ENCODE peak calls at places on chromosomes 16 and 17, in seven cellular contexts. I is fibroblast of lung, S is IMR-90, K is upper lobe of left lung, Q is suprapubic skin, L is PC-3, J is cardiac fibroblast. Z is an unnamed sample.

GRCh38 chr17:15999974-16000827 is 577 bp downstream of the TTC19 start:
- DNase-seq in Q (peak), L (peak), J (peak), S (peak), K (peak), I (peak), Z (no peak)

GRCh38 chr17:60110586-60110985 is 31.9 kb upstream of the HEATR6 start:
- DNase-seq in L (no peak), Q (no peak), K (no peak), S (no peak), J (no peak), I (no peak), Z (no peak)

GRCh38 chr17:45917081-45917480 is 22.7 kb downstream of the MAPT start:
- DNase-seq in K (no peak), J (no peak), Q (no peak), L (no peak), S (no peak), I (no peak), Z (no peak)

GRCh38 chr17:78263063-78263735 is 31.8 kb downstream of the TMEM235 start:
- DNase-seq in J (peak), S (no peak), K (peak), I (no peak), L (no peak), Q (no peak), Z (no peak)

GRCh38 chr17:77696151-77696719 is 262.3 kb upstream of the TNRC6C start:
- DNase-seq in I (no peak), K (no peak), J (no peak), Q (no peak), S (no peak), L (no peak), Z (no peak)

GRCh38 chr16:20740007-20740883 is 1.4 kb downstream of the THUMPD1 start:
- DNase-seq in I (peak), K (no peak), S (no peak), L (peak), J (peak), Q (no peak), Z (no peak)

GRCh38 chr16:49586466-49586865 is 212.9 kb downstream of the C16orf78 start:
- DNase-seq in K (peak), Q (peak), I (no peak), S (no peak), L (no peak), J (no peak), Z (no peak)

GRCh38 chr17:4658478-4659305 is 17.2 kb upstream of the ALOX15 start:
- DNase-seq in Q (no peak), S (peak), K (no peak), I (peak), L (no peak), J (peak), Z (peak)

GRCh38 chr17:48351916-48352332 is 78.1 kb downstream of the SKAP1 start:
- DNase-seq in K (no peak), Q (no peak), S (peak), L (peak), I (peak), J (peak), Z (peak)

GRCh38 chr17:77312786-77313599 is 172.2 kb downstream of the SEC14L1 start:
- DNase-seq in L (no peak), J (peak), S (peak), Q (peak), I (peak), K (no peak), Z (no peak)

GRCh38 chr16:68873635-68874471 is 30.5 kb downstream of the TANGO6 start:
- DNase-seq in S (no peak), K (no peak), L (no peak), Q (no peak), J (no peak), I (no peak), Z (no peak)

GRCh38 chr17:31789707-31790505 is 69.1 kb downstream of the COPRS start:
- DNase-seq in J (no peak), Q (no peak), L (no peak), K (no peak), I (no peak), S (no peak), Z (no peak)

GRCh38 chr17:79991140-79991923 is 44.3 kb downstream of the TBC1D16 start:
- DNase-seq in J (peak), S (peak), I (peak), L (peak), Q (peak), K (peak), Z (no peak)
- TF ChIP-seq CTCF in J (peak), S (peak), I (peak), L (peak), Q (peak), K (peak), Z (peak)

DNA sequence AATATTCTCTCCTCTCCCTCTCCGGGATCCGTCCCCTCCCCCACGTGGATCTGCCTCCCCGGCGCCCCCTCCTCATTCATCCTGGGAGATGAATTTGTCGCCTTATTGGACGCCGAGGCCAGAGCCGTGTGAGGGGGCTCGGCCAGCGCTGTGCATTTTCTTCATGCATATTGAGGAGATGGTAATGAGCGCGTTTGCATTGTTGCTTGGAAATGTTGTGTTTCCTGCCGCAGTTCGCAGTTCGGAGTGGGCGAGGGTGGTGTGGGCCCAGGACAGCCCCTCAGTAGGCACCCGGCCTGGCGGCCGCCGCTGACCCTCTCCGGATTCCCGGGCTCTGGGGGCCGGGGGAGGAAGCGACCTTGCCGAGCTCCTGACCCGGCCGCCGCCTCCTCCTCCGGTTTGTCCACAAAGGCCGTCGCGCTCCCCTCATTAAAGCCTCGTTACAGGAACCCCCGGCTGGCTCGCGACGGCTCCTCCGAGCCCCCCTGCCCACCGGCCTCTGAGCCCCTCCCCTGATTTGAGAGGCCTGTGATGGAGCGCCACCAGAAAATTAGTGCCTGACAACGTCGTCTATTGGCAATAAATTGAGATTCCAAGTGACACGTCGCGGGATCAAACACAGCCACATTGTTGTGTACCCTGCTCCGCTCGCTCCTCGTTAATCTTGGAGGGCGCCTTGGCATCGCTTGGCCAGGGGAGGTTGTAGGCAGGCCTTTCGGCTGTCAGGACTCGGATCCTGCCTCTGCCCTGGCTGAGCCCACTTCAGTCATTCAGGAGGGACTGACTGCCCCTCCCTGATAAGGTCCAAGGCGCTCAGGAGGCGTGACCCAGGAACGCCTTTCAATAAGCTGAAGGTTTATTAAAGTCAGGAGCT is 4.8 kb upstream of the IRX3 start:
- DNase-seq in I (no peak), L (no peak), J (no peak), S (no peak), Q (no peak), K (no peak), Z (no peak)
- H3K4me3 ChIP-seq in I (no peak), L (no peak), J (no peak), S (no peak), Q (no peak), K (no peak), Z (no peak)

GRCh38 chr17:79883202-79883601 is 44.0 kb upstream of the CBX4 start:
- DNase-seq in I (no peak), Q (no peak), J (no peak), K (no peak), S (no peak), L (no peak), Z (no peak)
- TF ChIP-seq CTCF in I (no peak), Q (no peak), J (no peak), K (no peak), S (no peak), L (no peak), Z (no peak)

DNA sequence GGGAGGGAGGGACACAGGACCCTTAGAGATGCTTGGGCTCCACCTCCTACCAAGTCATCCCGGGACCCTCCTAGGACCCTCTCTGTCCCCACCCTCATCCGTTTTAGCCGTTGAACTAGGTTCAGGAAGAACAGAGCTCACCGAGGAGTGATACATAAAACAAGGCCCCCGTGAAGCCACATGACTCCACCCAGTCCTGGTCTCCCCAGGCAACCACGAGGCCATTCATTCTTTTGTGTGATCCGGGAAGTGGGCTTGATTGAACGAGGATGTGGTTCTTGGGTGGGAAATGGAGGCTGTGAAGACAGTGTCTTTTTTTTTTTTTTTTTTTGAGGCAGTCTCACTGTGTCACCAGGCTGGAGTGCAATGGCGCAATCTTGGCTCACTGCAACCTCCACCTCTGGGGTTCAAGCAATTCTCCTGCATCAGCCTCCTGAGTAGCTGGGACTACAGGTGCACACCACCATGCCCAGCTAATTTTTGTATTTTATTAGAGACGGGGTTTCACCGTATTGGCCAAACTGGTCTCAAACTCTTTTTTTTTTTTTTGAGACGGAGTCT is 14.8 kb downstream of the TRARG1 start:
- DNase-seq in I (no peak), S (no peak), Q (no peak), J (no peak), L (no peak), K (peak), Z (no peak)
- H3K4me3 ChIP-seq in I (no peak), S (no peak), Q (no peak), J (no peak), L (no peak), K (no peak), Z (no peak)

GRCh38 chr17:81134064-81134781 is 31.1 kb upstream of the PVALEF start:
- DNase-seq in S (no peak), I (no peak), Q (no peak), J (no peak), L (no peak), K (no peak), Z (no peak)

GRCh38 chr17:81132770-81133723 is 32.3 kb upstream of the PVALEF start:
- DNase-seq in S (no peak), L (no peak), Q (no peak), I (no peak), J (no peak), K (peak), Z (no peak)

GRCh38 chr17:81131486-81132196 is 33.7 kb upstream of the PVALEF start:
- DNase-seq in J (no peak), Q (no peak), I (no peak), K (peak), S (no peak), L (no peak), Z (no peak)

GRCh38 chr17:81130385-81131288 is 34.7 kb upstream of the PVALEF start:
- DNase-seq in S (no peak), I (no peak), J (no peak), L (no peak), K (peak), Q (no peak), Z (no peak)

GRCh38 chr17:81132197-81132540 is 33.1 kb upstream of the PVALEF start:
- DNase-seq in S (no peak), J (no peak), L (no peak), Q (no peak), K (no peak), I (no peak), Z (no peak)
- TF ChIP-seq CTCF in S (no peak), J (no peak), L (no peak), Q (no peak), K (no peak), I (no peak), Z (no peak)

DNA sequence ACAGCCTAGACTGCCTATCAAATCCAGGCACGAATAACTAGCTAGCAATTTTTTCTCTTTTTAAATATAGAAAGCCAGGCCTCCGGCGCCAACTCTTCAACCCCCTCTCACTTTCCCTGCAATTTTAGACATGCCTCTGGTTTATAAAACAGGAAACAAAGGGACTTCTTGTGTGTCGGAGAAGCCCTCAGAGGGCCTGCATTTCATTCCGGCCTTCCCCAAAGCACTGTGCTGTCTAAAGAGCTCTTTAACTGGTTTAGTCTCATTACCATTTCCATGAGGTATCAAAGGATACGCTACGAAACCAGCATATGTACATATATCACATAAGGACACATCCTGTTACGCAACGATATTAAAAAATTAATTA is 244.7 kb downstream of the STX8 start:
- DNase-seq in I (no peak), J (no peak), Q (no peak), K (no peak), S (no peak), L (no peak), Z (no peak)
- H3K4me3 ChIP-seq in I (no peak), J (no peak), Q (no peak), K (no peak), S (no peak), L (no peak), Z (no peak)

GRCh38 chr17:54153423-54153822 is 330.7 kb downstream of the KIF2B start:
- DNase-seq in S (no peak), L (no peak), K (no peak), I (no peak), Q (no peak), J (no peak), Z (no peak)

GRCh38 chr17:54157542-54157941 is 334.8 kb downstream of the KIF2B start:
- DNase-seq in J (no peak), I (no peak), S (no peak), L (no peak), K (no peak), Q (no peak), Z (no peak)
- TF ChIP-seq CTCF in J (no peak), I (no peak), S (no peak), L (no peak), K (no peak), Q (no peak), Z (no peak)

GRCh38 chr16:84726670-84727467 is 27.1 kb downstream of the USP10 start:
- DNase-seq in Q (no peak), L (no peak), I (no peak), J (no peak), S (no peak), K (peak), Z (no peak)
- H3K4me3 ChIP-seq in Q (no peak), L (no peak), I (no peak), J (no peak), S (no peak), K (no peak), Z (no peak)

DNA sequence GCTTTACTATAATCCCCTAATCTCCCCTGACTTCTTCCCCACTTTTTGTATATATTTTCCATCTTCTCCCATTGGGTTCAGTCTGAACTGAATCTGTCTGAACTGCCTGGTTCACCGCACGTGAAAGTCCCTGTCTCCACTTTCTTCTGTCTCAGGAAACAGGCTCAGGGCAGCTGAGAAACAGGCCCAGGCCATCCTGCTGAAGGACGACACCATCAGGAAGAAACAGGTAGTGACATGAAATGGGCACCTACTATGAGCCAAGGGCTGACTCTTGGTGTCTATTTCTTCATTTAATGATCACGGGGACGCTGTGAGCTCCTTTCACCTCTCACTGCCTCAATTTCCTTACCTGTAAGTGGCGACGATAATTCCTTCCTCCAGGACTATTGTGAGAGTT is 90.5 kb upstream of the HSBP1 start:
- DNase-seq in L (no peak), I (no peak), S (no peak), J (no peak), Q (no peak), K (no peak), Z (no peak)
- TF ChIP-seq CTCF in L (no peak), I (no peak), S (no peak), J (no peak), Q (no peak), K (no peak), Z (no peak)